ENCODE peak calls at places on chromosomes 5 and 9, in four cellular contexts. R is NCI-H2107, Q is right lobe of liver, M is NCI-H82. W is an unnamed sample.
A peak's percentile ranks its signal among the peaks of the same experiment; 100 is the strongest.

GRCh38 chr5:35198096-35198495 is 32.2 kb downstream of the PRLR start:
- DNase-seq in Q (peak; percentile 87), M (no peak), R (no peak), W (no peak)

GRCh38 chr5:65394078-65394477 is 87.6 kb downstream of the ADAMTS6 start:
- DNase-seq in R (no peak), M (no peak), Q (peak; percentile 82), W (no peak)

GRCh38 chr5:83394190-83394589 is 77.4 kb upstream of the VCAN start:
- DNase-seq in M (no peak), Q (no peak), R (no peak), W (no peak)

GRCh38 chr5:159324097-159324760 is 6.1 kb downstream of the IL12B start:
- DNase-seq in R (no peak), M (peak; percentile 72), Q (no peak), W (no peak)

GRCh38 chr9:20417695-20418094 is 204.6 kb downstream of the MLLT3 start:
- DNase-seq in M (no peak), R (no peak), Q (no peak), W (no peak)

GRCh38 chr5:177470759-177471536 is 2.5 kb downstream of the DBN1 start:
- DNase-seq in M (no peak), R (no peak), Q (no peak), W (no peak)

GRCh38 chr9:81759680-81760215 is 70.4 kb upstream of the TLE1 start:
- DNase-seq in Q (no peak), M (no peak), R (no peak), W (no peak)

GRCh38 chr9:27162045-27162444 is 53.0 kb downstream of the TEK start:
- DNase-seq in Q (no peak), R (no peak), M (no peak), W (no peak)

GRCh38 chr5:176524987-176525386 is 12.2 kb downstream of the RNF44 start:
- DNase-seq in M (no peak), R (no peak), Q (no peak), W (no peak)

GRCh38 chr5:143837306-143837848 is 25.4 kb downstream of the HMHB1 start:
- DNase-seq in M (no peak), Q (no peak), R (no peak), W (peak; percentile 16)

GRCh38 chr9:2655411-2655901 is 33.9 kb downstream of the VLDLR start:
- DNase-seq in Q (no peak), R (no peak), M (no peak), W (peak; percentile 1)

GRCh38 chr5:180523629-180524466 is 29.7 kb downstream of the CNOT6 start:
- DNase-seq in R (no peak), M (no peak), Q (no peak), W (no peak)